ENCODE peak calls at places on chromosomes 1 and 21, in eight cellular contexts. B is EH; G is PC-3; R is stimulated activated CD4-positive, alpha-beta T cell treated with anti-CD3 and anti-CD28 coated beads, Interleukin-4, amount 100 ng/mL, for 48 hours; F is endothelial cell of umbilical vein; Q is T-helper 2 cell; L is NCI-H2029 treated with DMSO at 0.1 percent for 48 hours; U is GM04504. Z is an unnamed sample.

GRCh38 chr21:45995686-45996179 is 14.2 kb downstream of the COL6A1 start:
- DNase-seq in B (no peak), R (no peak), F (no peak), G (peak), Q (no peak), L (no peak), U (no peak), Z (no peak)

GRCh38 chr1:152823291-152823690 is 4.0 kb upstream of the LCE1A start:
- DNase-seq in L (no peak), G (no peak), U (no peak), F (no peak), Q (no peak), R (no peak), B (no peak), Z (no peak)

GRCh38 chr1:153506831-153507413 is 28.9 kb downstream of the S100A6 start:
- DNase-seq in Q (no peak), G (peak), R (no peak), B (peak), F (no peak), L (no peak), U (peak), Z (no peak)

GRCh38 chr1:71717186-71717585 is 565.2 kb downstream of the NEGR1 start:
- DNase-seq in F (no peak), U (peak), G (no peak), R (no peak), L (no peak), B (no peak), Q (no peak), Z (no peak)

GRCh38 chr1:167658574-167659328 is 28.7 kb downstream of the RCSD1 start:
- DNase-seq in F (peak), U (no peak), L (no peak), G (no peak), R (no peak), B (peak), Q (no peak), Z (no peak)

GRCh38 chr1:14877224-14877623 is 276.3 kb upstream of the TMEM51 start:
- DNase-seq in Q (no peak), G (no peak), U (no peak), B (no peak), F (no peak), R (no peak), L (no peak), Z (no peak)

GRCh38 chr1:4801192-4801924 is 146.9 kb downstream of the AJAP1 start:
- DNase-seq in U (peak), B (no peak), G (no peak), F (no peak), Q (no peak), L (no peak), R (no peak), Z (no peak)

GRCh38 chr21:45972353-45972715 is 9.2 kb upstream of the COL6A1 start:
- DNase-seq in L (no peak), Q (no peak), U (no peak), G (no peak), F (no peak), R (no peak), B (peak), Z (no peak)

GRCh38 chr1:223776826-223777454 is 64.6 kb downstream of the CAPN2 start:
- DNase-seq in R (no peak), B (no peak), G (no peak), L (no peak), Q (no peak), F (peak), U (no peak), Z (no peak)

GRCh38 chr1:225428879-225429455 is 1.1 kb upstream of the LBR start:
- DNase-seq in L (no peak), U (no peak), G (no peak), F (no peak), Q (peak), B (no peak), R (no peak), Z (no peak)

GRCh38 chr1:234698624-234699023 is 88.6 kb upstream of the IRF2BP2 start:
- DNase-seq in U (no peak), L (no peak), R (no peak), G (no peak), F (no peak), B (no peak), Q (no peak), Z (no peak)

GRCh38 chr1:5865056-5865455 is 127.2 kb downstream of the NPHP4 start:
- DNase-seq in B (no peak), G (no peak), U (no peak), L (no peak), Q (no peak), F (no peak), R (no peak), Z (no peak)

GRCh38 chr1:12799730-12800129 is 8.5 kb downstream of the PRAMEF1 start:
- DNase-seq in U (no peak), F (no peak), B (no peak), G (no peak), Q (no peak), L (no peak), R (no peak), Z (no peak)

GRCh38 chr1:85019989-85020388 is 23.1 kb upstream of the MCOLN2 start:
- DNase-seq in G (no peak), L (no peak), F (no peak), Q (no peak), U (peak), R (no peak), B (peak), Z (no peak)

GRCh38 chr1:208221291-208221622 is 22.9 kb downstream of the PLXNA2 start:
- DNase-seq in Q (no peak), B (no peak), G (no peak), L (no peak), U (no peak), R (no peak), F (no peak), Z (no peak)

GRCh38 chr1:206012086-206012859 is 9.1 kb upstream of the RAB7B start:
- DNase-seq in B (no peak), G (no peak), F (no peak), Q (peak), R (peak), L (no peak), U (no peak), Z (no peak)

GRCh38 chr1:221611930-221612777 is 129.7 kb downstream of the DUSP10 start:
- DNase-seq in R (no peak), F (peak), B (peak), Q (peak), G (peak), U (peak), L (peak), Z (no peak)

GRCh38 chr1:30848130-30848529 is 60.4 kb downstream of the SDC3 start:
- DNase-seq in Q (no peak), L (no peak), G (no peak), F (no peak), U (no peak), R (no peak), B (no peak), Z (no peak)

GRCh38 chr1:233166896-233167295 is 128.6 kb downstream of the PCNX2 start:
- DNase-seq in L (no peak), G (no peak), F (no peak), B (no peak), U (no peak), R (no peak), Q (no peak), Z (no peak)

GRCh38 chr21:28671549-28672195 is 321.0 kb downstream of the LTN1 start:
- DNase-seq in Q (no peak), G (peak), U (peak), R (no peak), F (peak), L (no peak), B (peak), Z (no peak)

GRCh38 chr1:156198831-156199349 is 5.0 kb downstream of the SLC25A44 start:
- DNase-seq in Q (peak), G (no peak), F (no peak), U (no peak), R (no peak), L (no peak), B (no peak), Z (no peak)

GRCh38 chr1:224499204-224499603 is 64.6 kb upstream of the WDR26 start:
- DNase-seq in U (no peak), R (no peak), F (peak), L (no peak), G (peak), Q (no peak), B (no peak), Z (no peak)

GRCh38 chr1:43975249-43975961 is 645 bp downstream of the ATP6V0B start:
- DNase-seq in F (peak), L (no peak), G (no peak), B (peak), U (no peak), Q (peak), R (no peak), Z (no peak)

GRCh38 chr1:230167419-230167852 is 100.4 kb downstream of the GALNT2 start:
- DNase-seq in G (peak), B (peak), L (peak), Q (peak), F (peak), U (no peak), R (peak), Z (peak)

GRCh38 chr1:29179641-29180184 is 2.0 kb downstream of the SRSF4 start:
- DNase-seq in R (no peak), L (no peak), B (no peak), U (no peak), G (no peak), F (peak), Q (peak), Z (no peak)

GRCh38 chr21:24456358-24456757 is 1150.9 kb downstream of the MRPL39 start:
- DNase-seq in R (no peak), B (no peak), L (no peak), G (no peak), Q (no peak), F (no peak), U (no peak), Z (no peak)

GRCh38 chr1:226548281-226549093 is at the start of gene STUM:
- DNase-seq in F (peak), U (no peak), Q (peak), L (no peak), B (peak), G (peak), R (no peak), Z (no peak)

GRCh38 chr1:45246760-45247159 is 40.4 kb upstream of the ZSWIM5 start:
- DNase-seq in R (no peak), F (peak), U (peak), L (peak), G (peak), B (peak), Q (peak), Z (no peak)

GRCh38 chr1:163072658-163073057 is 3.5 kb downstream of the RGS4 start:
- DNase-seq in Q (no peak), G (peak), B (peak), L (no peak), R (no peak), F (peak), U (no peak), Z (no peak)

GRCh38 chr1:6385673-6386191 is 7.8 kb downstream of the ACOT7 start:
- DNase-seq in Q (no peak), G (peak), U (peak), L (peak), F (peak), B (peak), R (no peak), Z (no peak)

GRCh38 chr1:55375617-55376258 is 160.6 kb upstream of the USP24 start:
- DNase-seq in B (peak), Q (peak), F (peak), G (peak), L (peak), R (peak), U (no peak), Z (no peak)

GRCh38 chr1:229882621-229883020 is 184.4 kb upstream of the GALNT2 start:
- DNase-seq in G (no peak), R (no peak), F (no peak), B (no peak), U (no peak), Q (no peak), L (no peak), Z (no peak)

GRCh38 chr21:35921471-35921870 is 138.9 kb downstream of the SETD4 start:
- DNase-seq in F (no peak), U (no peak), L (no peak), B (no peak), R (no peak), Q (no peak), G (no peak), Z (no peak)

GRCh38 chr21:42535602-42536171 is 22.0 kb downstream of the SLC37A1 start:
- DNase-seq in F (peak), Q (no peak), G (no peak), L (peak), R (no peak), U (no peak), B (no peak), Z (no peak)

GRCh38 chr1:183267646-183268431 is 81.8 kb downstream of the LAMC2 start:
- DNase-seq in G (peak), F (peak), L (no peak), B (peak), U (peak), R (no peak), Q (no peak), Z (no peak)

GRCh38 chr1:228306275-228307217 is 98.7 kb downstream of the OBSCN start:
- DNase-seq in L (no peak), G (no peak), F (no peak), B (no peak), U (no peak), R (no peak), Q (no peak), Z (no peak)

GRCh38 chr1:240956020-240956419 is 344.1 kb upstream of the GREM2 start:
- DNase-seq in F (no peak), R (no peak), Q (no peak), G (no peak), U (no peak), B (no peak), L (no peak), Z (no peak)

GRCh38 chr1:84345220-84345619 is 43.7 kb downstream of the SAMD13 start:
- DNase-seq in B (no peak), F (no peak), U (no peak), R (no peak), G (no peak), L (no peak), Q (no peak), Z (no peak)